ENCODE peak calls at places on chromosomes 1 and 21, in four cellular contexts. C is substantia nigra, J is cardiac muscle cell, M is transverse colon. G is an unnamed sample.

GRCh38 chr1:176820292-176821056 is 344.0 kb downstream of the ASTN1 start:
- DNase-seq in C (no peak), J (no peak), M (no peak), G (no peak)

GRCh38 chr1:24535021-24535424 is 20.9 kb upstream of the NCMAP start:
- DNase-seq in C (no peak), J (no peak), M (peak; percentile 54), G (no peak)

GRCh38 chr21:41926068-41926806 is 27.6 kb downstream of the C2CD2 start:
- DNase-seq in C (no peak), J (no peak), M (no peak), G (no peak)

GRCh38 chr1:94061513-94062443 is 59.2 kb downstream of the ABCA4 start:
- DNase-seq in C (no peak), J (peak; percentile 76), M (peak; percentile 65), G (peak; percentile 71)

GRCh38 chr1:222068937-222069336 is 327.0 kb upstream of the DUSP10 start:
- DNase-seq in C (no peak), J (no peak), M (no peak), G (no peak)

GRCh38 chr1:57122031-57122430 is 156.2 kb upstream of the C8B start:
- DNase-seq in C (no peak), J (no peak), M (no peak), G (no peak)

GRCh38 chr1:45926302-45926701 is 122.9 kb downstream of the MAST2 start:
- DNase-seq in C (no peak), J (no peak), M (no peak), G (peak; percentile 55)

GRCh38 chr1:78101514-78101913 is 55.7 kb downstream of the GIPC2 start:
- DNase-seq in C (no peak), J (peak; percentile 10), M (peak; percentile 35), G (no peak)

GRCh38 chr1:7975212-7975865 is 13.8 kb downstream of the PARK7 start:
- DNase-seq in C (peak; percentile 13), J (peak; percentile 83), M (peak; percentile 80), G (peak; percentile 88)

GRCh38 chr21:15908187-15908586 is 178.4 kb downstream of the USP25 start:
- DNase-seq in C (no peak), J (no peak), M (no peak), G (no peak)

GRCh38 chr21:38321568-38321967 is 64.8 kb downstream of the KCNJ15 start:
- DNase-seq in C (no peak), J (no peak), M (no peak), G (no peak)

GRCh38 chr21:38325216-38325615 is 68.4 kb downstream of the KCNJ15 start:
- DNase-seq in C (no peak), J (no peak), M (no peak), G (no peak)

GRCh38 chr21:38322551-38322950 is 65.8 kb downstream of the KCNJ15 start:
- DNase-seq in C (no peak), J (no peak), M (no peak), G (no peak)

GRCh38 chr21:38325761-38326420 is 69.1 kb downstream of the KCNJ15 start:
- DNase-seq in C (no peak), J (no peak), M (no peak), G (no peak)

GRCh38 chr21:38323721-38324591 is 67.2 kb downstream of the KCNJ15 start:
- DNase-seq in C (no peak), J (peak; percentile 7), M (no peak), G (no peak)
- H3K27ac ChIP-seq in C (no peak overlapping the region), J (no peak overlapping the region), M (no peak overlapping the region), G (no peak overlapping the region)

DNA sequence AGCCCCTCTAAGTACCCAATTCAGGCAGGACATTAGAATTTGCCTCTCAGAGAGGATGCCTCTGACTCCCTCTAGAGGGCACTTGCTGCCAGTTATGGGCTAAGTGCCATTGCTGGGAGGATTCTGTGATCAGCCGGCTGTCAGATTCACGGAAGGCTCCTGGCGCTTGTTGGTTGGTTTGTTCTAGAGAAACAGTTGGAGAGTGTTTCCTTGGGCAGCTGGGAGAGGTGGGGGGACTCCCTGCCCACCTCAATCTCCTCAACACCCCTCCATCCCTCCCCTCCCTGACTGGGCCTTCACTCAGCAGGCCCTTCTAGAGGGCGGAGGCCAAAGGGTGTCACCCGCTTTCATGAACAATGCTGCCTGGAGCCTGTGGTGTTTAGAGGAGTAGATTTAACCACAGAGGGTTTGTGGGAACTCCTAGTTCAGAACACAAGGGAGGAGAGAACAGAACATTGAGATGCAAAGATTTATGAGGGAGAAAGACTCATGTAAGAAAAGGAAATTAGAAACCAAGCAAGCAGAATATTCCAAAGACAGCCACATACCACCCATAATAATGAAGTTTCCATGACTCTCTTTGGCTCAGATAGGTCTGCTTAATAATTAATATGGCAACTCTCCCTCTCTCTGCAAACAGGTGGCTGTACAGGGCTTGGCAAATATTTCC is 29.9 kb upstream of the ACP6 start:
- DNase-seq in C (peak; percentile 19), J (peak; percentile 90), M (peak; percentile 66), G (peak; percentile 90)
- H3K27ac ChIP-seq in C (no peak overlapping the region), J (no peak overlapping the region), M (no peak overlapping the region), G (no peak overlapping the region)

DNA sequence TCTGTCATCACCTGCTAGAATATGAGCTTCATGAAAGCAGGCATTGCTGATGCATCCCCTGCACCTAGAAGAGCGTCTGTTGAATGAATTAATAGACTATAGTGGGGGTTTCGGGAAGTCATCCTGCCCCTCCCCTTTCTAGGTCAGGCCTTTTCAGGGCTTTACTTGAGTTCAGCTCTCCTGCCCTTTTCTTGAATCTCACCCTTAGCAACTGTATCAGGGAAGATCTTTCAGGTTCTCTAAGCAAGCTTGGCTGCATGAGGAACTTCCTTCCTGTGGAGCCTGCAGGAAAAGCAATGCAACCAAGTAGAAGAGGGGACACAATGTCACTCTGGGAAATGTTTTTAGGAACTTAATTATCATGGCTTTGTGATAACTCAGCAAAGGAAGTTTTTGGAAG is 27.2 kb upstream of the KIAA0040 start:
- DNase-seq in C (no peak), J (no peak), M (no peak), G (no peak)
- H3K27ac ChIP-seq in C (no peak overlapping the region), J (no peak overlapping the region), M (no peak overlapping the region), G (no peak overlapping the region)

GRCh38 chr1:184422490-184423233 is 35.8 kb downstream of the C1orf21 start:
- DNase-seq in C (no peak), J (no peak), M (no peak), G (no peak)
- H3K27ac ChIP-seq in C (no peak overlapping the region), J (no peak overlapping the region), M (peak overlapping the region; percentile 10), G (no peak overlapping the region)

DNA sequence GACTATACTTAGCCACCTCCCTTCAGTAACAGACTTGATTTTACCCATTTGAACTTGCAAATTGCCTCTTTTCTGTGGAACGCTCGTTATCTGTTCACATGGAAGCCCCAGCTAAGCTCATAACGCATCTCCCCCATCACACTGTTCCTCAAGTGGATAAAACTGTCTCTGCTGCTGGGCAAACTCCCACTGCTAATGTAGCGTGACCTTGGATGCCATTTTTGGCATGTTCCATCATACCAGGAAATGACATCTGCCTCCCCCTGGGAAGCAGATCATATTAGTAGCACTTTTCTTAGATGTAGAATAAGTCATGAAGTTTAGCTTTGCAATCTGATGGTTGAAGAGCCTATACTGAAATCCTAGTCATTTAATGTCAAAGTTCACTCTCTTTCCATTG is 528.7 kb upstream of the PLXNA2 start:
- DNase-seq in C (no peak), J (no peak), M (no peak), G (no peak)
- H3K27ac ChIP-seq in C (no peak overlapping the region), J (no peak overlapping the region), M (no peak overlapping the region), G (no peak overlapping the region)

GRCh38 chr1:37483785-37484184 is 9.4 kb downstream of the ZC3H12A start:
- DNase-seq in C (no peak), J (no peak), M (no peak), G (no peak)

GRCh38 chr1:37485902-37486679 is 11.7 kb downstream of the ZC3H12A start:
- DNase-seq in C (no peak), J (no peak), M (no peak), G (no peak)

GRCh38 chr1:37484325-37485051 is 10.1 kb downstream of the ZC3H12A start:
- DNase-seq in C (no peak), J (no peak), M (no peak), G (no peak)

GRCh38 chr1:37486680-37487618 is 12.6 kb downstream of the ZC3H12A start:
- DNase-seq in C (no peak), J (peak; percentile 75), M (peak; percentile 81), G (peak; percentile 77)

DNA sequence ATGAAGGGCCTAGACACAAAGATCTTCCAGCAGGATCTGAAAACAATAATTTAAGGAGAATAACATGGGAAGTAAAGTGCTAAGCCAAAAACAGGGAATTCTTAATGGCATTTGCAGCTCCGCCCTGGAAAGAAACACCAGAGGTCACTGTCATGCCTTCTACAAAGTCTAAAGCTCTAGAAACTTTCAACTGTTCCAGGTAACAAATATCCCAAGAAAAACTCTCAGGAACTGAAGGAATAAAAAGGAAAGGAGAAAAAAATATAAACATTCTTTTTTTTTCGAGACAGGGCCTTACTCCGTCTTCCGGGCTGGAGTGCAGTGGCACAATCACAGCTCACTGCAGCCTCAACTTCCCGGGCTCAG is 13.2 kb downstream of the ZC3H12A start:
- DNase-seq in C (no peak), J (no peak), M (no peak), G (no peak)
- H3K27ac ChIP-seq in C (no peak overlapping the region), J (peak overlapping the region; percentile 7), M (peak overlapping the region; percentile 73), G (no peak overlapping the region)

GRCh38 chr1:38003261-38004250 is 1.8 kb downstream of the FHL3 start:
- DNase-seq in C (no peak), J (no peak), M (no peak), G (no peak)
- H3K27ac ChIP-seq in C (peak overlapping the region; percentile 26), J (peak overlapping the region; percentile 84), M (peak overlapping the region; percentile 80), G (no peak overlapping the region)